ENCODE peak calls at places on chromosomes 12 and 14, in five cellular contexts. One of them, this sample, is unnamed.

GRCh38 chr12:39294712-39295111 is 148.2 kb downstream of the KIF21A start:
- DNase-seq in GM10248: no peak
- DNase-seq in cardiac fibroblast: no peak
- DNase-seq in suprapubic skin: no peak
- DNase-seq in heart left ventricle: no peak
- DNase-seq in this sample: no peak

GRCh38 chr14:68269136-68269535 is 449.6 kb downstream of the RAD51B start:
- DNase-seq in GM10248: no peak
- DNase-seq in cardiac fibroblast: no peak
- DNase-seq in suprapubic skin: no peak
- DNase-seq in heart left ventricle: no peak
- DNase-seq in this sample: no peak

GRCh38 chr12:100168562-100168961 is 25.9 kb upstream of the BLTP3B start:
- DNase-seq in GM10248: no peak
- DNase-seq in cardiac fibroblast: no peak
- DNase-seq in suprapubic skin: no peak
- DNase-seq in heart left ventricle: no peak
- DNase-seq in this sample: no peak

GRCh38 chr12:96338852-96339478 is 61.3 kb downstream of the CDK17 start:
- DNase-seq in GM10248: no peak
- DNase-seq in cardiac fibroblast: peak; percentile 18
- DNase-seq in suprapubic skin: no peak
- DNase-seq in heart left ventricle: no peak
- DNase-seq in this sample: no peak

GRCh38 chr14:85423889-85424288 is 106.1 kb upstream of the FLRT2 start:
- DNase-seq in GM10248: no peak
- DNase-seq in cardiac fibroblast: no peak
- DNase-seq in suprapubic skin: no peak
- DNase-seq in heart left ventricle: no peak
- DNase-seq in this sample: no peak

GRCh38 chr12:124684971-124685688 is 117.7 kb upstream of the NCOR2 start:
- DNase-seq in GM10248: no peak
- DNase-seq in cardiac fibroblast: peak; percentile 91
- DNase-seq in suprapubic skin: no peak
- DNase-seq in heart left ventricle: no peak
- DNase-seq in this sample: no peak

GRCh38 chr14:59133202-59133601 is 55.3 kb upstream of the DAAM1 start:
- DNase-seq in GM10248: no peak
- DNase-seq in cardiac fibroblast: peak; percentile 24
- DNase-seq in suprapubic skin: no peak
- DNase-seq in heart left ventricle: no peak
- DNase-seq in this sample: no peak

GRCh38 chr12:44816446-44817017 is 59.6 kb downstream of the NELL2 start:
- DNase-seq in GM10248: no peak
- DNase-seq in cardiac fibroblast: no peak
- DNase-seq in suprapubic skin: no peak
- DNase-seq in heart left ventricle: no peak
- DNase-seq in this sample: no peak

GRCh38 chr12:108633534-108634224 is at the start of gene SELPLG:
- DNase-seq in GM10248: peak; percentile 87
- DNase-seq in cardiac fibroblast: no peak
- DNase-seq in suprapubic skin: peak; percentile 74
- DNase-seq in heart left ventricle: peak; percentile 74
- DNase-seq in this sample: no peak

GRCh38 chr12:14510574-14510973 is 57.1 kb downstream of the PLBD1 start:
- DNase-seq in GM10248: no peak
- DNase-seq in cardiac fibroblast: no peak
- DNase-seq in suprapubic skin: no peak
- DNase-seq in heart left ventricle: no peak
- DNase-seq in this sample: no peak

GRCh38 chr14:97056086-97056485 is 258.9 kb downstream of the VRK1 start:
- DNase-seq in GM10248: no peak
- DNase-seq in cardiac fibroblast: no peak
- DNase-seq in suprapubic skin: no peak
- DNase-seq in heart left ventricle: no peak
- DNase-seq in this sample: no peak

GRCh38 chr12:68180792-68181744 is 21.5 kb upstream of the IFNG start:
- DNase-seq in GM10248: no peak
- DNase-seq in cardiac fibroblast: peak; percentile 2
- DNase-seq in suprapubic skin: no peak
- DNase-seq in heart left ventricle: no peak
- DNase-seq in this sample: no peak

GRCh38 chr12:116196752-116197718 is 80.5 kb downstream of the MED13L start:
- DNase-seq in GM10248: no peak
- DNase-seq in cardiac fibroblast: peak; percentile 59
- DNase-seq in suprapubic skin: no peak
- DNase-seq in heart left ventricle: no peak
- DNase-seq in this sample: no peak

GRCh38 chr14:33796356-33796755 is 154.5 kb downstream of the EGLN3 start:
- DNase-seq in GM10248: no peak
- DNase-seq in cardiac fibroblast: peak; percentile 46
- DNase-seq in suprapubic skin: no peak
- DNase-seq in heart left ventricle: no peak
- DNase-seq in this sample: no peak

GRCh38 chr12:15808250-15808971 is 19.2 kb upstream of the EPS8 start:
- DNase-seq in GM10248: no peak
- DNase-seq in cardiac fibroblast: no peak
- DNase-seq in suprapubic skin: no peak
- DNase-seq in heart left ventricle: no peak
- DNase-seq in this sample: no peak

GRCh38 chr12:107990325-107990724 is 138.8 kb upstream of the WSCD2 start:
- DNase-seq in GM10248: peak; percentile 12
- DNase-seq in cardiac fibroblast: peak; percentile 11
- DNase-seq in suprapubic skin: no peak
- DNase-seq in heart left ventricle: no peak
- DNase-seq in this sample: no peak

GRCh38 chr14:52244328-52244727 is 23.2 kb upstream of the PTGDR start:
- DNase-seq in GM10248: peak; percentile 20
- DNase-seq in cardiac fibroblast: no peak
- DNase-seq in suprapubic skin: no peak
- DNase-seq in heart left ventricle: no peak
- DNase-seq in this sample: no peak

GRCh38 chr12:12070674-12071661 is at the start of gene BCL2L14:
- DNase-seq in GM10248: peak; percentile 58
- DNase-seq in cardiac fibroblast: no peak
- DNase-seq in suprapubic skin: no peak
- DNase-seq in heart left ventricle: no peak
- DNase-seq in this sample: no peak

GRCh38 chr12:43655586-43655985 is 103.0 kb downstream of the PUS7L start:
- DNase-seq in GM10248: no peak
- DNase-seq in cardiac fibroblast: peak; percentile 23
- DNase-seq in suprapubic skin: no peak
- DNase-seq in heart left ventricle: no peak
- DNase-seq in this sample: no peak

GRCh38 chr12:93591137-93591868 is 18.8 kb downstream of the SOCS2 start:
- DNase-seq in GM10248: peak; percentile 59
- DNase-seq in cardiac fibroblast: peak; percentile 83
- DNase-seq in suprapubic skin: peak; percentile 88
- DNase-seq in heart left ventricle: peak; percentile 87
- DNase-seq in this sample: peak; percentile 86

GRCh38 chr12:104263580-104264358 is 39.8 kb upstream of the EID3 start:
- DNase-seq in GM10248: no peak
- DNase-seq in cardiac fibroblast: peak; percentile 48
- DNase-seq in suprapubic skin: no peak
- DNase-seq in heart left ventricle: no peak
- DNase-seq in this sample: no peak

GRCh38 chr12:132593938-132594358 is 16.4 kb downstream of the LRCOL1 start:
- DNase-seq in GM10248: peak; percentile 70
- DNase-seq in cardiac fibroblast: peak; percentile 88
- DNase-seq in suprapubic skin: peak; percentile 87
- DNase-seq in heart left ventricle: peak; percentile 88
- DNase-seq in this sample: peak; percentile 91

GRCh38 chr14:49640540-49641417 is 5.7 kb upstream of the DNAAF2 start:
- DNase-seq in GM10248: no peak
- DNase-seq in cardiac fibroblast: no peak
- DNase-seq in suprapubic skin: no peak
- DNase-seq in heart left ventricle: no peak
- DNase-seq in this sample: no peak

GRCh38 chr14:54420478-54421116 is 20.6 kb downstream of the CNIH1 start:
- DNase-seq in GM10248: peak; percentile 20
- DNase-seq in cardiac fibroblast: peak; percentile 76
- DNase-seq in suprapubic skin: no peak
- DNase-seq in heart left ventricle: no peak
- DNase-seq in this sample: no peak

GRCh38 chr12:57941165-57941894 is at the start of gene ATP23:
- DNase-seq in GM10248: peak; percentile 94
- DNase-seq in cardiac fibroblast: peak; percentile 92
- DNase-seq in suprapubic skin: peak; percentile 94
- DNase-seq in heart left ventricle: peak; percentile 89
- DNase-seq in this sample: peak; percentile 94

GRCh38 chr12:16330554-16330953 is 16.9 kb upstream of the MGST1 start:
- DNase-seq in GM10248: no peak
- DNase-seq in cardiac fibroblast: no peak
- DNase-seq in suprapubic skin: no peak
- DNase-seq in heart left ventricle: no peak
- DNase-seq in this sample: no peak

GRCh38 chr12:19852100-19852855 is 413.0 kb downstream of the AEBP2 start:
- DNase-seq in GM10248: no peak
- DNase-seq in cardiac fibroblast: no peak
- DNase-seq in suprapubic skin: no peak
- DNase-seq in heart left ventricle: no peak
- DNase-seq in this sample: no peak

GRCh38 chr12:41437578-41437977 is 249.5 kb downstream of the PDZRN4 start:
- DNase-seq in GM10248: no peak
- DNase-seq in cardiac fibroblast: no peak
- DNase-seq in suprapubic skin: no peak
- DNase-seq in heart left ventricle: no peak
- DNase-seq in this sample: no peak

GRCh38 chr12:5556033-5556614 is 124.2 kb downstream of the NTF3 start:
- DNase-seq in GM10248: no peak
- DNase-seq in cardiac fibroblast: no peak
- DNase-seq in suprapubic skin: no peak
- DNase-seq in heart left ventricle: no peak
- DNase-seq in this sample: no peak

GRCh38 chr12:91732086-91732485 is 413.6 kb downstream of the BTG1 start:
- DNase-seq in GM10248: no peak
- DNase-seq in cardiac fibroblast: no peak
- DNase-seq in suprapubic skin: no peak
- DNase-seq in heart left ventricle: no peak
- DNase-seq in this sample: no peak

GRCh38 chr12:102543494-102543893 is 63.1 kb upstream of the IGF1 start:
- DNase-seq in GM10248: no peak
- DNase-seq in cardiac fibroblast: no peak
- DNase-seq in suprapubic skin: no peak
- DNase-seq in heart left ventricle: no peak
- DNase-seq in this sample: no peak
- TF ChIP-seq CTCF in GM10248: no peak
- TF ChIP-seq CTCF in cardiac fibroblast: no peak
- TF ChIP-seq CTCF in suprapubic skin: no peak
- TF ChIP-seq CTCF in heart left ventricle: no peak
- TF ChIP-seq CTCF in this sample: no peak

DNA sequence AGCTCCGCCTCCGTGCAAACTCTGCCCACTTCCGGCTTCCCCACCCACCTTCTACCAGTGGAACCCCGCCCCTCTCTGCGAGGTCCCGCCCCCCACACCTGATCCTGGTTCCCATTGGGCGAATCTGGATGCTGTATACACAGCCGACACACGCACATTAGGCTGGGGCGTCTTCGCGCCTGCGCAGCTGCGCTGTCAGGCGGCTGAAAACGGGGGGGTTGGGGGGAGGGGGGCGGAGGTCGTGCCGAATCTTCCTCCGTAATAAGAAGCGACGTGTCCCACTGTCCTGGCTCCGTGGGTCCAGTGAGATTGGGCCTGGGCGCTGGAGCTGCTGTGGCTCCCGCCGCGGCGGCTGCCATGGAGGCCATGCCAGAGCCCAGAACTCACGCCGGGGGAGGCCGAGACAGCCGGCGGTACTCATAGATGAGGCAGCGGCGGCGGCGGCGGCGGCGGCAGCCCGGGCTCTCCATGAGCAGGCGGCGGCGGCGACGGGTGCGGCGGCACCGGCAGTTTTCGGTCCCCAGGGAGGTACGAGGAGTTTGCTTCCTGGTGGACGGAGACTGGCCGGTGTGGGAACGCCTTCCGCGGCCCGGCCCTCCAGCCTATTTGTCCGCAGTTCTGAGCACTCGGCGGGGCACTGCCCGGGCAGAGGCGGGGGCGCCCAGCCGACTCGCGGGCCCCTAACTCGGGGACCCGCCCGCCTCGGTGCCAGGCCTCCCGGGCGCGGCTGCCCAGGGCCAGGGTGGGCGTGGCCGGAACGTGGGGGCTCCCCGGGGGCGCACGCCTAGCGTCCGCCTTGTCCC is 64.5 kb downstream of the KLHL28 start:
- DNase-seq in GM10248: peak; percentile 97
- DNase-seq in cardiac fibroblast: peak; percentile 98
- DNase-seq in suprapubic skin: peak; percentile 100
- DNase-seq in heart left ventricle: peak; percentile 98
- DNase-seq in this sample: peak; percentile 97
- TF ChIP-seq CTCF in GM10248: no peak
- TF ChIP-seq CTCF in cardiac fibroblast: no peak
- TF ChIP-seq CTCF in suprapubic skin: no peak
- TF ChIP-seq CTCF in heart left ventricle: no peak
- TF ChIP-seq CTCF in this sample: no peak

DNA sequence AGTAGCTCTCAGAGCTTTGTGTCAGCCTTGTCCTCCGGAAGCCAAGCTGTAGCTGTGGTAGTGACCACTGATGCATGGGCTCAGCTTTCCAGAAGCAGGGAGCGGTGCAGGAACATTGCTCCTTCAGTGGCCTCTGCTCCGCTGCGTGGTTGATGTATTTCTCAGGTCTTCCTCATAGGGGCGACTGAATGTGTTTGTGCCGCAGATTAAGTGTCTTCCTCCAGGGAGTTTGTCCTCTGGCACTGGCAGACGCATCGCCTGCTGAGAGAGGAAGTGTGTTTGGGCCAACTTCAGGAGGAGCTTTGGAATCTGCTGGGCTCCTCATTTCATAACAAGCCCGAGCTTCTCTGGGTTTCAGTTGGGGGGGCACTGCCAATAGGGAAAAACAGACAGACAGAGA is 69.2 kb upstream of the PRIMA1 start:
- DNase-seq in GM10248: no peak
- DNase-seq in cardiac fibroblast: no peak
- DNase-seq in suprapubic skin: no peak
- DNase-seq in heart left ventricle: no peak
- DNase-seq in this sample: no peak
- TF ChIP-seq CTCF in GM10248: no peak
- TF ChIP-seq CTCF in cardiac fibroblast: no peak
- TF ChIP-seq CTCF in suprapubic skin: no peak
- TF ChIP-seq CTCF in heart left ventricle: no peak
- TF ChIP-seq CTCF in this sample: no peak

GRCh38 chr14:77910506-77910905 is 110.6 kb downstream of the ADCK1 start:
- DNase-seq in GM10248: no peak
- DNase-seq in cardiac fibroblast: no peak
- DNase-seq in suprapubic skin: peak; percentile 24
- DNase-seq in heart left ventricle: no peak
- DNase-seq in this sample: no peak

GRCh38 chr14:77906446-77906845 is 106.5 kb downstream of the ADCK1 start:
- DNase-seq in GM10248: no peak
- DNase-seq in cardiac fibroblast: no peak
- DNase-seq in suprapubic skin: no peak
- DNase-seq in heart left ventricle: no peak
- DNase-seq in this sample: no peak

GRCh38 chr14:77909911-77910310 is 110.0 kb downstream of the ADCK1 start:
- DNase-seq in GM10248: no peak
- DNase-seq in cardiac fibroblast: no peak
- DNase-seq in suprapubic skin: peak; percentile 14
- DNase-seq in heart left ventricle: no peak
- DNase-seq in this sample: no peak

GRCh38 chr14:77912754-77913556 is 113.0 kb downstream of the ADCK1 start:
- DNase-seq in GM10248: no peak
- DNase-seq in cardiac fibroblast: no peak
- DNase-seq in suprapubic skin: peak; percentile 27
- DNase-seq in heart left ventricle: no peak
- DNase-seq in this sample: no peak

GRCh38 chr14:77908847-77909246 is 108.9 kb downstream of the ADCK1 start:
- DNase-seq in GM10248: no peak
- DNase-seq in cardiac fibroblast: no peak
- DNase-seq in suprapubic skin: peak; percentile 20
- DNase-seq in heart left ventricle: no peak
- DNase-seq in this sample: no peak
- TF ChIP-seq CTCF in GM10248: no peak
- TF ChIP-seq CTCF in cardiac fibroblast: no peak
- TF ChIP-seq CTCF in suprapubic skin: no peak
- TF ChIP-seq CTCF in heart left ventricle: no peak
- TF ChIP-seq CTCF in this sample: no peak

This sample was measured in osteocyte.